ENCODE peak calls at places on chromosomes 11 and 22, in ten cellular contexts. Z is ovary; F is body of pancreas; J is hypothalamus; Q is stimulated activated CD8-positive, alpha-beta memory T cell treated with anti-CD3 and anti-CD28 coated beads, Interleukin-15, amount 100 ng/mL, for 1 hour; W is LoVo; G is GM23248; V is lower lobe of right lung; O is effector memory CD8-positive, alpha-beta T cell; B is caudate nucleus. H is an unnamed sample.

GRCh38 chr11:83543918-83544491 is 257.8 kb upstream of the CCDC90B start:
- DNase-seq in Q (no peak), Z (no peak), O (no peak), J (no peak), B (no peak), F (no peak), V (no peak), W (no peak), G (no peak), H (no peak)

GRCh38 chr22:46484861-46485595 is 52.4 kb downstream of the CELSR1 start:
- DNase-seq in W (no peak), Q (no peak), G (no peak), V (no peak), O (no peak), F (no peak), J (no peak), Z (no peak), B (no peak), H (peak)

GRCh38 chr11:64028398-64029115 is 7.2 kb upstream of the FLRT1 start:
- DNase-seq in F (no peak), Z (no peak), B (peak), G (peak), W (no peak), Q (no peak), V (no peak), J (peak), O (no peak), H (peak)

GRCh38 chr11:33116535-33116934 is 44.7 kb downstream of the CSTF3 start:
- DNase-seq in J (no peak), V (no peak), F (no peak), W (peak), Z (no peak), O (no peak), G (peak), B (no peak), Q (no peak), H (no peak)

GRCh38 chr22:37489994-37490393 is 3.8 kb upstream of the MFNG start:
- DNase-seq in B (no peak), Z (no peak), F (no peak), J (no peak), O (no peak), G (no peak), V (no peak), W (no peak), Q (no peak), H (no peak)

GRCh38 chr11:102620858-102621561 is 4.1 kb downstream of the MMP20 start:
- DNase-seq in Q (no peak), J (no peak), W (no peak), F (no peak), Z (peak), O (no peak), B (no peak), G (peak), V (no peak), H (no peak)

GRCh38 chr22:22754961-22755777 is 110.8 kb downstream of the GGTLC2 start:
- DNase-seq in Z (no peak), F (no peak), O (no peak), G (no peak), W (no peak), Q (no peak), B (no peak), J (no peak), V (no peak), H (no peak)

GRCh38 chr11:111963786-111964385 is 26.7 kb downstream of the DIXDC1 start:
- DNase-seq in F (no peak), W (no peak), O (no peak), V (no peak), Z (no peak), J (no peak), G (peak), B (no peak), Q (no peak), H (no peak)

GRCh38 chr11:120660024-120660565 is 148.5 kb downstream of the GRIK4 start:
- DNase-seq in G (peak), V (no peak), F (peak), J (no peak), O (no peak), Z (no peak), B (no peak), Q (no peak), W (no peak), H (peak)

H was measured in neural progenitor cell.